ENCODE peak calls at places on chromosomes 2 and 18, in eight cellular contexts. One of them, this sample, is unnamed.
A peak's percentile ranks its signal among the peaks of the same experiment; 100 is the strongest.

GRCh38 chr18:48817021-48817461 is 133.7 kb downstream of the SMAD7 start:
- DNase-seq in endodermal cell: peak; percentile 38
- DNase-seq in H9: peak; percentile 20
- DNase-seq in breast epithelium: peak; percentile 12
- DNase-seq in tibial artery: peak; percentile 11
- DNase-seq in left ventricle myocardium inferior: no peak
- DNase-seq in RWPE2: peak; percentile 25
- DNase-seq in upper lobe of right lung: peak; percentile 28
- DNase-seq in this sample: no peak

GRCh38 chr2:108917078-108917440 is 72.0 kb downstream of the EDAR start:
- DNase-seq in endodermal cell: no peak
- DNase-seq in H9: peak; percentile 14
- DNase-seq in breast epithelium: no peak
- DNase-seq in tibial artery: no peak
- DNase-seq in left ventricle myocardium inferior: no peak
- DNase-seq in RWPE2: no peak
- DNase-seq in upper lobe of right lung: peak; percentile 39
- DNase-seq in this sample: no peak

GRCh38 chr2:240957656-240958365 is 40.6 kb upstream of the SNED1 start:
- DNase-seq in endodermal cell: peak; percentile 57
- DNase-seq in H9: peak; percentile 32
- DNase-seq in breast epithelium: peak; percentile 28
- DNase-seq in tibial artery: peak; percentile 10
- DNase-seq in left ventricle myocardium inferior: no peak
- DNase-seq in RWPE2: no peak
- DNase-seq in upper lobe of right lung: no peak
- DNase-seq in this sample: no peak

GRCh38 chr18:7824970-7825369 is 257.9 kb downstream of the PTPRM start:
- DNase-seq in endodermal cell: no peak
- DNase-seq in H9: no peak
- DNase-seq in breast epithelium: no peak
- DNase-seq in tibial artery: peak; percentile 29
- DNase-seq in left ventricle myocardium inferior: peak; percentile 63
- DNase-seq in RWPE2: no peak
- DNase-seq in upper lobe of right lung: no peak
- DNase-seq in this sample: no peak

GRCh38 chr2:133200684-133201421 is 367.4 kb downstream of the NCKAP5 start:
- DNase-seq in endodermal cell: no peak
- DNase-seq in H9: no peak
- DNase-seq in breast epithelium: no peak
- DNase-seq in tibial artery: no peak
- DNase-seq in left ventricle myocardium inferior: no peak
- DNase-seq in RWPE2: peak; percentile 66
- DNase-seq in upper lobe of right lung: no peak
- DNase-seq in this sample: no peak

GRCh38 chr2:88307817-88308216 is 137.7 kb downstream of the THNSL2 start:
- DNase-seq in endodermal cell: peak; percentile 77
- DNase-seq in H9: peak; percentile 62
- DNase-seq in breast epithelium: no peak
- DNase-seq in tibial artery: no peak
- DNase-seq in left ventricle myocardium inferior: no peak
- DNase-seq in RWPE2: no peak
- DNase-seq in upper lobe of right lung: no peak
- DNase-seq in this sample: no peak

GRCh38 chr2:229861431-229861830 is 60.4 kb downstream of the TRIP12 start:
- DNase-seq in endodermal cell: no peak
- DNase-seq in H9: no peak
- DNase-seq in breast epithelium: no peak
- DNase-seq in tibial artery: no peak
- DNase-seq in left ventricle myocardium inferior: no peak
- DNase-seq in RWPE2: no peak
- DNase-seq in upper lobe of right lung: no peak
- DNase-seq in this sample: no peak

GRCh38 chr2:217360781-217361485 is 501.1 kb upstream of the TNP1 start:
- DNase-seq in endodermal cell: no peak
- DNase-seq in H9: no peak
- DNase-seq in breast epithelium: no peak
- DNase-seq in tibial artery: peak; percentile 44
- DNase-seq in left ventricle myocardium inferior: no peak
- DNase-seq in RWPE2: no peak
- DNase-seq in upper lobe of right lung: no peak
- DNase-seq in this sample: peak; percentile 91

GRCh38 chr2:42314892-42315468 is 46.0 kb downstream of the COX7A2L start:
- DNase-seq in endodermal cell: no peak
- DNase-seq in H9: no peak
- DNase-seq in breast epithelium: no peak
- DNase-seq in tibial artery: no peak
- DNase-seq in left ventricle myocardium inferior: no peak
- DNase-seq in RWPE2: no peak
- DNase-seq in upper lobe of right lung: no peak
- DNase-seq in this sample: no peak

GRCh38 chr2:189297446-189297845 is 117.9 kb upstream of the COL5A2 start:
- DNase-seq in endodermal cell: no peak
- DNase-seq in H9: no peak
- DNase-seq in breast epithelium: no peak
- DNase-seq in tibial artery: no peak
- DNase-seq in left ventricle myocardium inferior: no peak
- DNase-seq in RWPE2: no peak
- DNase-seq in upper lobe of right lung: no peak
- DNase-seq in this sample: no peak

GRCh38 chr2:101597347-101597944 is 100.1 kb upstream of the MAP4K4 start:
- DNase-seq in endodermal cell: no peak
- DNase-seq in H9: no peak
- DNase-seq in breast epithelium: no peak
- DNase-seq in tibial artery: no peak
- DNase-seq in left ventricle myocardium inferior: peak; percentile 36
- DNase-seq in RWPE2: no peak
- DNase-seq in upper lobe of right lung: no peak
- DNase-seq in this sample: no peak

GRCh38 chr2:80014637-80015036 is 289.9 kb downstream of the LRRTM1 start:
- DNase-seq in endodermal cell: no peak
- DNase-seq in H9: no peak
- DNase-seq in breast epithelium: no peak
- DNase-seq in tibial artery: no peak
- DNase-seq in left ventricle myocardium inferior: no peak
- DNase-seq in RWPE2: no peak
- DNase-seq in upper lobe of right lung: no peak
- DNase-seq in this sample: no peak

GRCh38 chr18:49664086-49664890 is 102.4 kb downstream of the LIPG start:
- DNase-seq in endodermal cell: peak; percentile 76
- DNase-seq in H9: peak; percentile 65
- DNase-seq in breast epithelium: no peak
- DNase-seq in tibial artery: no peak
- DNase-seq in left ventricle myocardium inferior: peak; percentile 59
- DNase-seq in RWPE2: no peak
- DNase-seq in upper lobe of right lung: no peak
- DNase-seq in this sample: no peak

DNA sequence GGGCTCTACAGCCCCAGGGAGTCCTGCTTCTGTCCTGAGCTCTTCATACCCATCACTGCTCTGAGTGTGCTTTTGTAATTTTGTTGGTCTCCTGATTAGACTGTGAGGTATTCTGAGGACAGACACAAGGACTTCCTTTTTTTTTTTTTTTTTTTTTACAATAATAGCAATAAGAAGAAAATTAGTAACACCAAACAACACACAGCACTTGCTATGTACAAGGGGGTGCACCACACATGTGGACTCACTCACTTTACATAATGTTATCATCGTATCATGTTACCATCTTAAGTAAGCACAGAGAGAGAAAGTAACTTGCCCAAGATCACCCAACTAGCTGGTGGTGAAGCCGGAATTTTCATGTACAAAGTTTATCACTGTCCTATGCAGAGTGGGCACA is 34.5 kb downstream of the MBP start:
- DNase-seq in endodermal cell: no peak
- DNase-seq in H9: no peak
- DNase-seq in breast epithelium: no peak
- DNase-seq in tibial artery: no peak
- DNase-seq in left ventricle myocardium inferior: no peak
- DNase-seq in RWPE2: no peak
- DNase-seq in upper lobe of right lung: no peak
- DNase-seq in this sample: no peak
- H3K4me1 ChIP-seq in endodermal cell: no peaks in the 10 kb centered on the region
- H3K4me1 ChIP-seq in H9: peaks cover 4% of the 10 kb centered on the region
- H3K4me1 ChIP-seq in breast epithelium: peaks cover 9% of the 10 kb centered on the region
- H3K4me1 ChIP-seq in tibial artery: no peaks in the 10 kb centered on the region
- H3K4me1 ChIP-seq in left ventricle myocardium inferior: peaks cover 83% of the 10 kb centered on the region
- H3K4me1 ChIP-seq in RWPE2: peaks cover 24% of the 10 kb centered on the region
- H3K4me1 ChIP-seq in upper lobe of right lung: peaks cover 59% of the 10 kb centered on the region
- H3K4me1 ChIP-seq in this sample: peaks cover 71% of the 10 kb centered on the region

DNA sequence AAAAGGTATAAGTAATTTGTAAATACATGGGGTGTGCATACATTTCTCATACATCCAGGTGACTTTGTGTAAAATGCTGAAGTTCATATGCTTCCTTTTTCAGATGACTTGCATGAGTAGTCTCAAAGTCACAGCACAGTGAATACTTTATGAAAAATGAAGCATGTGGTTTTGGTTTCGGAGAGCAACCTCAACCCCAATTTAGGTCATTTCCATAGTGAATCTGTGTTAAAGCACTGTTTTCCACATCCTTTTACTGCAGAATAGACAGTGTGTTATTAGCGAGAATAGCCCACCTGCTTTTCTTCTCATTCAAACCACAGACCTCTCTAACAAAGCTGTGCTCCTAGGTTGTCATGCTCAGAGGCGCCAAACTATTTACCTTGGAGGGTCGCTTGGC is 204.4 kb upstream of the RASGRP3 start:
- DNase-seq in endodermal cell: no peak
- DNase-seq in H9: no peak
- DNase-seq in breast epithelium: no peak
- DNase-seq in tibial artery: no peak
- DNase-seq in left ventricle myocardium inferior: no peak
- DNase-seq in RWPE2: no peak
- DNase-seq in upper lobe of right lung: no peak
- DNase-seq in this sample: no peak
- H3K4me1 ChIP-seq in endodermal cell: no peaks in the 10 kb centered on the region
- H3K4me1 ChIP-seq in H9: no peaks in the 10 kb centered on the region
- H3K4me1 ChIP-seq in breast epithelium: no peaks in the 10 kb centered on the region
- H3K4me1 ChIP-seq in tibial artery: no peaks in the 10 kb centered on the region
- H3K4me1 ChIP-seq in left ventricle myocardium inferior: peaks cover 20% of the 10 kb centered on the region
- H3K4me1 ChIP-seq in RWPE2: peaks cover 14% of the 10 kb centered on the region
- H3K4me1 ChIP-seq in upper lobe of right lung: peaks cover 6% of the 10 kb centered on the region
- H3K4me1 ChIP-seq in this sample: peaks cover 42% of the 10 kb centered on the region

GRCh38 chr2:60882971-60883753 is 1.8 kb downstream of the REL start:
- DNase-seq in endodermal cell: peak; percentile 52
- DNase-seq in H9: no peak
- DNase-seq in breast epithelium: no peak
- DNase-seq in tibial artery: no peak
- DNase-seq in left ventricle myocardium inferior: no peak
- DNase-seq in RWPE2: no peak
- DNase-seq in upper lobe of right lung: no peak
- DNase-seq in this sample: no peak

GRCh38 chr2:60886962-60887361 is 5.6 kb downstream of the REL start:
- DNase-seq in endodermal cell: no peak
- DNase-seq in H9: no peak
- DNase-seq in breast epithelium: no peak
- DNase-seq in tibial artery: no peak
- DNase-seq in left ventricle myocardium inferior: no peak
- DNase-seq in RWPE2: no peak
- DNase-seq in upper lobe of right lung: no peak
- DNase-seq in this sample: no peak

GRCh38 chr2:60883896-60884295 is 2.5 kb downstream of the REL start:
- DNase-seq in endodermal cell: no peak
- DNase-seq in H9: no peak
- DNase-seq in breast epithelium: no peak
- DNase-seq in tibial artery: no peak
- DNase-seq in left ventricle myocardium inferior: no peak
- DNase-seq in RWPE2: no peak
- DNase-seq in upper lobe of right lung: no peak
- DNase-seq in this sample: no peak

GRCh38 chr2:60885683-60886082 is 4.3 kb downstream of the REL start:
- DNase-seq in endodermal cell: no peak
- DNase-seq in H9: no peak
- DNase-seq in breast epithelium: no peak
- DNase-seq in tibial artery: no peak
- DNase-seq in left ventricle myocardium inferior: no peak
- DNase-seq in RWPE2: no peak
- DNase-seq in upper lobe of right lung: no peak
- DNase-seq in this sample: no peak

DNA sequence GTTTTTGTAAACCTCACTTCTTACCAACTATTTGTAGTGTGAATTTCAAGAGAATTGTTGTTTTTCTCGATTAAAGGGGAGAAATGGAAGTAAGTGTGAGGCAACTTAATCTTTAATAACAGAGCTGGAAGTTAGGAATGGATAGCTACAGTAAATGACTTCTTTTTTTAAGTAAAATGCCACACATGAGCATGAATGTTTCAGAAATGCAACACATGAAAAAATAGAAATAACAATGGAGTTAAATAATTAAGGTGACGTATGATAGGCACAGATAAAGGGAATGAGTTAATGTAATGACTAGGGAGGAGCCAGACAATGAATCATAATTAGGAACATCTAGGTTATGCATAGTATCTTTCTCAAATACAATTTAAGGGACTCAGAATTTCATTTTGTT is 3.4 kb downstream of the REL start:
- DNase-seq in endodermal cell: no peak
- DNase-seq in H9: no peak
- DNase-seq in breast epithelium: no peak
- DNase-seq in tibial artery: no peak
- DNase-seq in left ventricle myocardium inferior: no peak
- DNase-seq in RWPE2: no peak
- DNase-seq in upper lobe of right lung: no peak
- DNase-seq in this sample: no peak
- H3K4me1 ChIP-seq in endodermal cell: no peaks in the 10 kb centered on the region
- H3K4me1 ChIP-seq in H9: no peaks in the 10 kb centered on the region
- H3K4me1 ChIP-seq in breast epithelium: no peaks in the 10 kb centered on the region
- H3K4me1 ChIP-seq in tibial artery: no peaks in the 10 kb centered on the region
- H3K4me1 ChIP-seq in left ventricle myocardium inferior: peaks cover 72% of the 10 kb centered on the region
- H3K4me1 ChIP-seq in RWPE2: peaks cover 31% of the 10 kb centered on the region
- H3K4me1 ChIP-seq in upper lobe of right lung: peaks cover 37% of the 10 kb centered on the region
- H3K4me1 ChIP-seq in this sample: peaks cover 12% of the 10 kb centered on the region

GRCh38 chr2:239266436-239266770 is 134.4 kb downstream of the HDAC4 start:
- DNase-seq in endodermal cell: no peak
- DNase-seq in H9: no peak
- DNase-seq in breast epithelium: no peak
- DNase-seq in tibial artery: no peak
- DNase-seq in left ventricle myocardium inferior: no peak
- DNase-seq in RWPE2: no peak
- DNase-seq in upper lobe of right lung: no peak
- DNase-seq in this sample: no peak
- H3K4me1 ChIP-seq in endodermal cell: peaks cover 13% of the 10 kb centered on the region
- H3K4me1 ChIP-seq in H9: peaks cover 6% of the 10 kb centered on the region
- H3K4me1 ChIP-seq in breast epithelium: peaks cover 12% of the 10 kb centered on the region
- H3K4me1 ChIP-seq in tibial artery: no peaks in the 10 kb centered on the region
- H3K4me1 ChIP-seq in left ventricle myocardium inferior: peaks cover 84% of the 10 kb centered on the region
- H3K4me1 ChIP-seq in RWPE2: peaks cover 36% of the 10 kb centered on the region
- H3K4me1 ChIP-seq in upper lobe of right lung: peaks cover 54% of the 10 kb centered on the region
- H3K4me1 ChIP-seq in this sample: peaks cover 100% of the 10 kb centered on the region

DNA sequence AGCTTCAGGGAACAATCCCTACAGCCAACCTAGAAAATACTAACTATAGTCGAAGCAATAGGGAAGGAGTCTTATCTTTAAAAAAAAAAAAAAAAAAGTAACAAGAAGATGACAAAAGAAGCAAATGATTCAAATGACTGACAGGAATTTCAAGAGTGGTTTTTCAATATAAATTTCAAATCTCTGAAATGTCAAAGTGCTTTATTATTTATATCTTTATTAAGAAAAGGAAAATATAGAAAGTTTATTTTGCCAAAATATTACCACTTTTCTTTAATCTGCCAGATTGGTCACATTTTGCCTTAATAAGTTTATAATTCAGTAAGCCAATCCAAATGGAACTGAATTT is 63.5 kb upstream of the HNRNPA3 start:
- DNase-seq in endodermal cell: no peak
- DNase-seq in H9: no peak
- DNase-seq in breast epithelium: no peak
- DNase-seq in tibial artery: no peak
- DNase-seq in left ventricle myocardium inferior: no peak
- DNase-seq in RWPE2: no peak
- DNase-seq in upper lobe of right lung: no peak
- DNase-seq in this sample: no peak
- H3K4me1 ChIP-seq in endodermal cell: no peaks in the 10 kb centered on the region
- H3K4me1 ChIP-seq in H9: no peaks in the 10 kb centered on the region
- H3K4me1 ChIP-seq in breast epithelium: no peaks in the 10 kb centered on the region
- H3K4me1 ChIP-seq in tibial artery: no peaks in the 10 kb centered on the region
- H3K4me1 ChIP-seq in left ventricle myocardium inferior: peaks cover 13% of the 10 kb centered on the region
- H3K4me1 ChIP-seq in RWPE2: no peaks in the 10 kb centered on the region
- H3K4me1 ChIP-seq in upper lobe of right lung: peaks cover 8% of the 10 kb centered on the region
- H3K4me1 ChIP-seq in this sample: peaks cover 7% of the 10 kb centered on the region

This sample was measured in esophagus muscularis mucosa.